ENCODE peak calls at places on chromosome 1, in eight cellular contexts. One of them, this sample, is unnamed. For H3K9me3, the result is how much of the 10 kb centered on the place peaks cover.

GRCh38 chr1:2266301-2266967 is 38.3 kb downstream of the SKI start:
- DNase-seq in tibial nerve: no peak
- DNase-seq in Peyer's patch: no peak
- DNase-seq in CD8-positive, alpha-beta memory T cell: no peak
- DNase-seq in body of pancreas: no peak
- DNase-seq in BE2C: no peak
- DNase-seq in PC-3: no peak
- DNase-seq in cardiac muscle cell: peak
- DNase-seq in this sample: no peak

GRCh38 chr1:156154317-156154749 is 948 bp downstream of the SEMA4A start:
- DNase-seq in PC-3: no peak
- DNase-seq in Peyer's patch: peak
- DNase-seq in BE2C: no peak
- DNase-seq in tibial nerve: no peak
- DNase-seq in cardiac muscle cell: no peak
- DNase-seq in body of pancreas: no peak
- DNase-seq in CD8-positive, alpha-beta memory T cell: no peak
- DNase-seq in this sample: no peak

GRCh38 chr1:117852846-117853555 is 76.4 kb downstream of the GDAP2 start:
- DNase-seq in BE2C: no peak
- DNase-seq in body of pancreas: no peak
- DNase-seq in cardiac muscle cell: no peak
- DNase-seq in CD8-positive, alpha-beta memory T cell: no peak
- DNase-seq in PC-3: no peak
- DNase-seq in Peyer's patch: no peak
- DNase-seq in tibial nerve: no peak
- DNase-seq in this sample: no peak

GRCh38 chr1:96388421-96389310 is 332.9 kb upstream of the PTBP2 start:
- DNase-seq in BE2C: no peak
- DNase-seq in CD8-positive, alpha-beta memory T cell: no peak
- DNase-seq in PC-3: peak
- DNase-seq in body of pancreas: no peak
- DNase-seq in Peyer's patch: no peak
- DNase-seq in tibial nerve: no peak
- DNase-seq in cardiac muscle cell: no peak
- DNase-seq in this sample: no peak

GRCh38 chr1:187264995-187265602 is 436.4 kb downstream of the PLA2G4A start:
- DNase-seq in Peyer's patch: no peak
- DNase-seq in PC-3: peak
- DNase-seq in cardiac muscle cell: peak
- DNase-seq in body of pancreas: peak
- DNase-seq in BE2C: peak
- DNase-seq in tibial nerve: no peak
- DNase-seq in CD8-positive, alpha-beta memory T cell: no peak
- DNase-seq in this sample: no peak

GRCh38 chr1:58911841-58912553 is 128.2 kb upstream of the JUN start:
- DNase-seq in PC-3: no peak
- DNase-seq in BE2C: no peak
- DNase-seq in body of pancreas: no peak
- DNase-seq in CD8-positive, alpha-beta memory T cell: no peak
- DNase-seq in cardiac muscle cell: no peak
- DNase-seq in Peyer's patch: no peak
- DNase-seq in tibial nerve: no peak
- DNase-seq in this sample: no peak

GRCh38 chr1:212366901-212367300 is 47.8 kb downstream of the PACC1 start:
- DNase-seq in BE2C: no peak
- DNase-seq in PC-3: peak
- DNase-seq in tibial nerve: no peak
- DNase-seq in CD8-positive, alpha-beta memory T cell: no peak
- DNase-seq in body of pancreas: no peak
- DNase-seq in Peyer's patch: no peak
- DNase-seq in cardiac muscle cell: peak
- DNase-seq in this sample: no peak

GRCh38 chr1:99645699-99646531 is at the start of gene PALMD:
- DNase-seq in PC-3: peak
- DNase-seq in CD8-positive, alpha-beta memory T cell: no peak
- DNase-seq in BE2C: peak
- DNase-seq in tibial nerve: peak
- DNase-seq in cardiac muscle cell: no peak
- DNase-seq in Peyer's patch: no peak
- DNase-seq in body of pancreas: peak
- DNase-seq in this sample: no peak

GRCh38 chr1:24745711-24746582 is 700 bp downstream of the CLIC4 start:
- DNase-seq in tibial nerve: peak
- DNase-seq in body of pancreas: peak
- DNase-seq in cardiac muscle cell: peak
- DNase-seq in PC-3: peak
- DNase-seq in Peyer's patch: peak
- DNase-seq in BE2C: peak
- DNase-seq in CD8-positive, alpha-beta memory T cell: peak
- DNase-seq in this sample: no peak

GRCh38 chr1:107963009-107963408 is 2.0 kb downstream of the VAV3 start:
- DNase-seq in tibial nerve: no peak
- DNase-seq in CD8-positive, alpha-beta memory T cell: no peak
- DNase-seq in body of pancreas: no peak
- DNase-seq in Peyer's patch: no peak
- DNase-seq in cardiac muscle cell: no peak
- DNase-seq in BE2C: no peak
- DNase-seq in PC-3: no peak
- DNase-seq in this sample: no peak

GRCh38 chr1:5399771-5400170 is 592.5 kb downstream of the NPHP4 start:
- DNase-seq in BE2C: no peak
- DNase-seq in body of pancreas: no peak
- DNase-seq in Peyer's patch: no peak
- DNase-seq in CD8-positive, alpha-beta memory T cell: no peak
- DNase-seq in tibial nerve: no peak
- DNase-seq in PC-3: no peak
- DNase-seq in cardiac muscle cell: no peak
- DNase-seq in this sample: no peak

GRCh38 chr1:210371916-210372315 is 43.2 kb downstream of the HHAT start:
- DNase-seq in Peyer's patch: no peak
- DNase-seq in BE2C: no peak
- DNase-seq in body of pancreas: no peak
- DNase-seq in tibial nerve: no peak
- DNase-seq in cardiac muscle cell: no peak
- DNase-seq in PC-3: no peak
- DNase-seq in CD8-positive, alpha-beta memory T cell: no peak
- DNase-seq in this sample: no peak

GRCh38 chr1:10308001-10308400 is 90.9 kb upstream of the PGD start:
- DNase-seq in BE2C: no peak
- DNase-seq in CD8-positive, alpha-beta memory T cell: no peak
- DNase-seq in body of pancreas: no peak
- DNase-seq in PC-3: no peak
- DNase-seq in tibial nerve: no peak
- DNase-seq in cardiac muscle cell: no peak
- DNase-seq in Peyer's patch: peak
- DNase-seq in this sample: peak

GRCh38 chr1:228174482-228175315 is 9.1 kb downstream of the IBA57 start:
- DNase-seq in body of pancreas: peak
- DNase-seq in cardiac muscle cell: peak
- DNase-seq in CD8-positive, alpha-beta memory T cell: no peak
- DNase-seq in Peyer's patch: peak
- DNase-seq in tibial nerve: no peak
- DNase-seq in PC-3: peak
- DNase-seq in BE2C: peak
- DNase-seq in this sample: peak

GRCh38 chr1:18557621-18558465 is 72.8 kb upstream of the PAX7 start:
- DNase-seq in PC-3: peak
- DNase-seq in tibial nerve: no peak
- DNase-seq in BE2C: peak
- DNase-seq in CD8-positive, alpha-beta memory T cell: no peak
- DNase-seq in cardiac muscle cell: peak
- DNase-seq in Peyer's patch: no peak
- DNase-seq in body of pancreas: peak
- DNase-seq in this sample: no peak

DNA sequence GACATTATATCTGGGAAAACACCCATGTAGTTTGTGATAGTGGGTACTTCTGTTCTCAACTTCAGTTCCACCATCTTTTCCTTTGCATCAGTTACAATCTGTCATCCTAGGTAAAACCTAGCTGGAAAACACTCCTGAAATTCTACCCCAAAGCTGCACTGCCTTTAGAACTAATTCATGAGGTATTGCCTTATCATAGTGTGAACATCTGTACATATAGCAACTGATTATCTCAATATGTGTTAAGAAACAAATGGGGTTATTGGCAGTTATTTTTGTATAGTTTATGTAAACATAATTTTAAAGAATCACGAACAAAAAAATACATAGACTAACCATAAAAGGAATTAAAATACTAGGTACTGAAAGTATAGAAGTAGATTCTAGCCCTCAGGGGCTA is 6.4 kb upstream of the NEK7 start:
- DNase-seq in cardiac muscle cell: no peak
- DNase-seq in tibial nerve: no peak
- DNase-seq in BE2C: no peak
- DNase-seq in PC-3: no peak
- DNase-seq in body of pancreas: no peak
- DNase-seq in CD8-positive, alpha-beta memory T cell: no peak
- DNase-seq in Peyer's patch: no peak
- DNase-seq in this sample: no peak
- H3K4me3 ChIP-seq in cardiac muscle cell: no peak
- H3K4me3 ChIP-seq in tibial nerve: no peak
- H3K4me3 ChIP-seq in BE2C: no peak
- H3K4me3 ChIP-seq in PC-3: no peak
- H3K4me3 ChIP-seq in body of pancreas: no peak
- H3K4me3 ChIP-seq in CD8-positive, alpha-beta memory T cell: no peak
- H3K4me3 ChIP-seq in Peyer's patch: no peak
- H3K4me3 ChIP-seq in this sample: no peak

GRCh38 chr1:165416876-165417275 is 28.1 kb downstream of the RXRG start:
- DNase-seq in cardiac muscle cell: no peak
- DNase-seq in body of pancreas: no peak
- DNase-seq in BE2C: no peak
- DNase-seq in PC-3: no peak
- DNase-seq in Peyer's patch: no peak
- DNase-seq in CD8-positive, alpha-beta memory T cell: no peak
- DNase-seq in tibial nerve: no peak
- DNase-seq in this sample: no peak

GRCh38 chr1:165418195-165418594 is 26.7 kb downstream of the RXRG start:
- DNase-seq in CD8-positive, alpha-beta memory T cell: no peak
- DNase-seq in BE2C: no peak
- DNase-seq in cardiac muscle cell: no peak
- DNase-seq in body of pancreas: no peak
- DNase-seq in Peyer's patch: no peak
- DNase-seq in PC-3: no peak
- DNase-seq in tibial nerve: no peak
- DNase-seq in this sample: no peak

GRCh38 chr1:165414620-165415019 is 30.3 kb downstream of the RXRG start:
- DNase-seq in tibial nerve: no peak
- DNase-seq in cardiac muscle cell: no peak
- DNase-seq in Peyer's patch: no peak
- DNase-seq in BE2C: no peak
- DNase-seq in CD8-positive, alpha-beta memory T cell: no peak
- DNase-seq in PC-3: no peak
- DNase-seq in body of pancreas: no peak
- DNase-seq in this sample: no peak

GRCh38 chr1:165411396-165411795 is 33.5 kb downstream of the RXRG start:
- DNase-seq in tibial nerve: no peak
- DNase-seq in BE2C: no peak
- DNase-seq in CD8-positive, alpha-beta memory T cell: no peak
- DNase-seq in cardiac muscle cell: no peak
- DNase-seq in PC-3: no peak
- DNase-seq in Peyer's patch: no peak
- DNase-seq in body of pancreas: no peak
- DNase-seq in this sample: no peak

DNA sequence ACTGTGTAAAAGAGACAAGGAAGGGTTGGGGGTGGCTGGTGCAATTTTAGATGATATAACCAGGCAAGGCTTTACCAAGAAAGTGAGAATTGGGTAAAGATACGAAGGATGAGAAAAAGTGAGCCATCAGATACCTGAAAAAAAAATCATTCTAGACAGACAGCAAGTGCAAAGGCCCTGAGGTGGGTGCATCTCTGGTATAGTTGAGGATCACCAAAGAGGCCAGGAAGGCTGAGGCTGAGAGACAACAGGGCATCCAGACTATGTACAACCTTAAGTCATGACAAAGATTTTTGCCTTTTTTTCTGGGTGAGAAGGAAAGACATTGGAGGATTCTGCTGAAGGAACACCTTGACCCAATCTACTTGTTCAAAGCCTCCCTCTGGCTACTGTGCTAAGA is 29.9 kb downstream of the RXRG start:
- DNase-seq in CD8-positive, alpha-beta memory T cell: no peak
- DNase-seq in tibial nerve: no peak
- DNase-seq in body of pancreas: no peak
- DNase-seq in cardiac muscle cell: no peak
- DNase-seq in Peyer's patch: no peak
- DNase-seq in PC-3: no peak
- DNase-seq in BE2C: no peak
- DNase-seq in this sample: no peak
- H3K9me3 ChIP-seq in CD8-positive, alpha-beta memory T cell: under half
- H3K9me3 ChIP-seq in tibial nerve: under half
- H3K9me3 ChIP-seq in body of pancreas: under half
- H3K9me3 ChIP-seq in cardiac muscle cell: under half
- H3K9me3 ChIP-seq in Peyer's patch: under half
- H3K9me3 ChIP-seq in PC-3: under half
- H3K9me3 ChIP-seq in BE2C: under half
- H3K9me3 ChIP-seq in this sample: under half

GRCh38 chr1:109877776-109878175 is 32.9 kb upstream of the CSF1 start:
- DNase-seq in BE2C: no peak
- DNase-seq in body of pancreas: no peak
- DNase-seq in tibial nerve: no peak
- DNase-seq in PC-3: no peak
- DNase-seq in cardiac muscle cell: no peak
- DNase-seq in Peyer's patch: no peak
- DNase-seq in CD8-positive, alpha-beta memory T cell: no peak
- DNase-seq in this sample: no peak
- H3K4me3 ChIP-seq in BE2C: no peak
- H3K4me3 ChIP-seq in body of pancreas: no peak
- H3K4me3 ChIP-seq in tibial nerve: peak
- H3K4me3 ChIP-seq in PC-3: no peak
- H3K4me3 ChIP-seq in cardiac muscle cell: no peak
- H3K4me3 ChIP-seq in Peyer's patch: no peak
- H3K4me3 ChIP-seq in CD8-positive, alpha-beta memory T cell: no peak
- H3K4me3 ChIP-seq in this sample: no peak

GRCh38 chr1:4020411-4020810 is 120.3 kb upstream of the C1orf174 start:
- DNase-seq in CD8-positive, alpha-beta memory T cell: no peak
- DNase-seq in cardiac muscle cell: no peak
- DNase-seq in Peyer's patch: no peak
- DNase-seq in BE2C: no peak
- DNase-seq in PC-3: no peak
- DNase-seq in tibial nerve: no peak
- DNase-seq in body of pancreas: no peak
- DNase-seq in this sample: no peak

GRCh38 chr1:4022715-4023114 is 122.6 kb upstream of the C1orf174 start:
- DNase-seq in PC-3: no peak
- DNase-seq in CD8-positive, alpha-beta memory T cell: no peak
- DNase-seq in Peyer's patch: no peak
- DNase-seq in body of pancreas: no peak
- DNase-seq in tibial nerve: no peak
- DNase-seq in cardiac muscle cell: no peak
- DNase-seq in BE2C: no peak
- DNase-seq in this sample: no peak

GRCh38 chr1:4023678-4024077 is 123.6 kb upstream of the C1orf174 start:
- DNase-seq in BE2C: no peak
- DNase-seq in body of pancreas: no peak
- DNase-seq in tibial nerve: no peak
- DNase-seq in PC-3: no peak
- DNase-seq in cardiac muscle cell: no peak
- DNase-seq in Peyer's patch: no peak
- DNase-seq in CD8-positive, alpha-beta memory T cell: no peak
- DNase-seq in this sample: no peak

GRCh38 chr1:4021153-4021894 is 121.3 kb upstream of the C1orf174 start:
- DNase-seq in PC-3: no peak
- DNase-seq in Peyer's patch: no peak
- DNase-seq in CD8-positive, alpha-beta memory T cell: no peak
- DNase-seq in cardiac muscle cell: no peak
- DNase-seq in BE2C: no peak
- DNase-seq in tibial nerve: no peak
- DNase-seq in body of pancreas: no peak
- DNase-seq in this sample: no peak

GRCh38 chr1:4021895-4022268 is 121.8 kb upstream of the C1orf174 start:
- DNase-seq in CD8-positive, alpha-beta memory T cell: no peak
- DNase-seq in BE2C: no peak
- DNase-seq in body of pancreas: no peak
- DNase-seq in PC-3: no peak
- DNase-seq in cardiac muscle cell: no peak
- DNase-seq in Peyer's patch: no peak
- DNase-seq in tibial nerve: no peak
- DNase-seq in this sample: no peak
- H3K9me3 ChIP-seq in CD8-positive, alpha-beta memory T cell: under half
- H3K9me3 ChIP-seq in BE2C: under half
- H3K9me3 ChIP-seq in body of pancreas: under half
- H3K9me3 ChIP-seq in PC-3: under half
- H3K9me3 ChIP-seq in cardiac muscle cell: under half
- H3K9me3 ChIP-seq in Peyer's patch: under half
- H3K9me3 ChIP-seq in tibial nerve: under half
- H3K9me3 ChIP-seq in this sample: under half

This sample was measured in effector memory CD4-positive, alpha-beta T cell.